ENCODE peak calls at places on chromosome 20, in nine cellular contexts. C, G, N, D, Q, X, Y, M and E are unnamed samples.
A peak's percentile ranks its signal among the peaks of the same experiment; 100 is the strongest.

GRCh38 chr20:32249030-32249738 is 28.3 kb upstream of the KIF3B start:
- DNase-seq in D (no peak), Y (no peak), G (no peak), Q (no peak), X (no peak), M (no peak), C (no peak), N (no peak), E (no peak)

GRCh38 chr20:38073307-38074010 is 39.9 kb downstream of the RPRD1B start:
- DNase-seq in Y (peak; percentile 98), N (peak; percentile 24), D (peak; percentile 92), Q (no peak), C (peak; percentile 76), G (peak; percentile 28), M (peak; percentile 22), X (peak; percentile 72), E (peak; percentile 33)

GRCh38 chr20:18972251-18972876 is 158.8 kb downstream of the SCP2D1 start:
- DNase-seq in X (no peak), M (no peak), N (no peak), C (no peak), Y (no peak), Q (no peak), G (no peak), D (no peak), E (no peak)

GRCh38 chr20:35166242-35166830 is 5.5 kb upstream of the PROCR start:
- DNase-seq in Q (no peak), C (no peak), G (no peak), Y (no peak), X (peak; percentile 75), D (no peak), N (no peak), M (no peak), E (peak; percentile 57)

GRCh38 chr20:18359854-18360253 is 71.5 kb downstream of the ZNF133 start:
- DNase-seq in C (no peak), D (no peak), N (no peak), G (no peak), M (no peak), Y (no peak), X (no peak), Q (no peak), E (no peak)

GRCh38 chr20:8153281-8153908 is 21.3 kb downstream of the PLCB1 start:
- DNase-seq in C (no peak), D (no peak), X (no peak), M (no peak), Y (peak; percentile 27), G (no peak), Q (no peak), N (no peak), E (no peak)

GRCh38 chr20:38692436-38693411 is 31.6 kb upstream of the SLC32A1 start:
- DNase-seq in G (peak; percentile 44), C (peak; percentile 74), Q (no peak), Y (peak; percentile 64), M (peak; percentile 57), X (peak; percentile 30), N (peak; percentile 8), D (no peak), E (peak; percentile 76)

GRCh38 chr20:51404297-51405060 is 138.0 kb downstream of the NFATC2 start:
- DNase-seq in Y (no peak), D (no peak), Q (no peak), N (no peak), X (no peak), G (peak; percentile 55), C (no peak), M (no peak), E (no peak)

GRCh38 chr20:347640-348484 is 951 bp downstream of the NRSN2 start:
- DNase-seq in N (no peak), M (peak; percentile 97), Q (peak; percentile 93), C (peak; percentile 99), D (peak; percentile 98), Y (peak; percentile 90), G (peak; percentile 85), X (peak; percentile 96), E (peak; percentile 96)

GRCh38 chr20:52103911-52104545 is 87.6 kb downstream of the ZFP64 start:
- DNase-seq in C (no peak), Q (no peak), G (no peak), N (no peak), Y (peak; percentile 14), D (peak; percentile 62), M (no peak), X (no peak), E (no peak)

GRCh38 chr20:47150403-47151152 is 205.9 kb downstream of the ZMYND8 start:
- DNase-seq in D (peak; percentile 59), N (peak; percentile 75), C (peak; percentile 86), X (peak; percentile 62), G (peak; percentile 64), Q (no peak), M (peak; percentile 79), Y (peak; percentile 73), E (peak; percentile 90)

GRCh38 chr20:54633903-54634302 is 158.5 kb downstream of the DOK5 start:
- DNase-seq in C (no peak), Q (no peak), D (no peak), M (no peak), Y (no peak), G (no peak), X (no peak), N (no peak), E (no peak)

GRCh38 chr20:42179768-42180167 is 561.6 kb upstream of the CHD6 start:
- DNase-seq in D (no peak), M (peak; percentile 8), N (no peak), Y (no peak), C (no peak), G (no peak), X (no peak), Q (no peak), E (peak; percentile 20)

GRCh38 chr20:43255877-43256276 is 66.2 kb upstream of the PTPRT start:
- DNase-seq in X (no peak), C (no peak), G (no peak), D (no peak), Q (no peak), Y (no peak), N (no peak), M (peak; percentile 11), E (no peak)

GRCh38 chr20:640674-641515 is 12.1 kb downstream of the SRXN1 start:
- DNase-seq in M (no peak), C (no peak), N (no peak), D (no peak), G (no peak), X (no peak), Q (no peak), Y (no peak), E (no peak)

GRCh38 chr20:35171753-35172433 is at the start of gene PROCR:
- DNase-seq in X (peak; percentile 91), M (peak; percentile 96), G (peak; percentile 72), N (peak; percentile 92), Q (peak; percentile 92), Y (peak; percentile 90), C (no peak), D (peak; percentile 95), E (peak; percentile 73)

GRCh38 chr20:46983466-46983865 is 88.8 kb downstream of the EYA2 start:
- DNase-seq in C (no peak), Y (no peak), G (no peak), X (no peak), N (no peak), D (no peak), Q (no peak), M (no peak), E (no peak)

GRCh38 chr20:38229376-38230252 is 30.9 kb downstream of the KIAA1755 start:
- DNase-seq in Y (no peak), D (peak; percentile 57), C (peak; percentile 54), G (no peak), M (no peak), X (peak; percentile 17), Q (no peak), N (no peak), E (no peak)

GRCh38 chr20:45359069-45359405 is 3.9 kb upstream of the SYS1 start:
- DNase-seq in Y (peak; percentile 44), M (no peak), N (no peak), X (peak; percentile 89), G (peak; percentile 44), D (peak; percentile 81), Q (no peak), C (no peak), E (peak; percentile 81)
- TF ChIP-seq POLR2A in Y (no peak), M (no peak), N (no peak), X (no peak), G (no peak), D (no peak), Q (no peak), C (no peak), E (no peak)

GRCh38 chr20:4689224-4689623 is 32.5 kb upstream of the PRND start:
- DNase-seq in D (no peak), M (no peak), X (no peak), C (no peak), G (no peak), N (no peak), Q (peak; percentile 26), Y (no peak), E (no peak)
- H3K27ac ChIP-seq in D (peak overlapping the region; percentile 98), M (no peak overlapping the region), X (peak overlapping the region; percentile 55), C (no peak overlapping the region), G (peak overlapping the region; percentile 99), N (no peak overlapping the region), Q (peak overlapping the region; percentile 8), Y (no peak overlapping the region), E (no peak overlapping the region)

DNA sequence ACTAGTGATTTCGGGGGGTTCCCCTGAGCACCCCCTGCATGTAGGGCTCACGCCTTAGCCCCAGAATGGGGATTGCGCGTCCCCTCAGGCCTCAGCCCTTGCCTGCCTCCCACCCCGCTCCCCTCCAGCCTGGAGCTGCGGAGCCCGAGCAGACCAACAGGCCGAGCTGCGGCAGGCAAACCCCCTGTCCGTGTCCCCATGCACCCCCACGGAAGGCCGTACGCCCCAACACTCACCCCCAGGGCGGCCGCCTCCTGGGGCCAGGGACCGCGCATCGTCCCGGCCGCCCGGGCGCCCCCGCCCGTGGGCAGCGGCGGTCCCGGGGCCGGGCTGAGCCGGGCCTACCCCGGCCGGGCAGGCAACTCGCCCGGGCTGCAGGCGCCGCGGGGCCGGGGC is 1.2 kb upstream of the KCNB1 start:
- DNase-seq in D (no peak), M (no peak), Q (no peak), X (no peak), C (no peak), G (no peak), Y (no peak), N (no peak), E (no peak)
- H3K4me3 ChIP-seq in D (peak overlapping the region; percentile 79), M (peak overlapping the region; percentile 51), Q (peak overlapping the region; percentile 49), X (peak overlapping the region; percentile 34), C (no peak overlapping the region), G (peak overlapping the region; percentile 54), Y (no peak overlapping the region), N (peak overlapping the region; percentile 28), E (peak overlapping the region; percentile 57)

DNA sequence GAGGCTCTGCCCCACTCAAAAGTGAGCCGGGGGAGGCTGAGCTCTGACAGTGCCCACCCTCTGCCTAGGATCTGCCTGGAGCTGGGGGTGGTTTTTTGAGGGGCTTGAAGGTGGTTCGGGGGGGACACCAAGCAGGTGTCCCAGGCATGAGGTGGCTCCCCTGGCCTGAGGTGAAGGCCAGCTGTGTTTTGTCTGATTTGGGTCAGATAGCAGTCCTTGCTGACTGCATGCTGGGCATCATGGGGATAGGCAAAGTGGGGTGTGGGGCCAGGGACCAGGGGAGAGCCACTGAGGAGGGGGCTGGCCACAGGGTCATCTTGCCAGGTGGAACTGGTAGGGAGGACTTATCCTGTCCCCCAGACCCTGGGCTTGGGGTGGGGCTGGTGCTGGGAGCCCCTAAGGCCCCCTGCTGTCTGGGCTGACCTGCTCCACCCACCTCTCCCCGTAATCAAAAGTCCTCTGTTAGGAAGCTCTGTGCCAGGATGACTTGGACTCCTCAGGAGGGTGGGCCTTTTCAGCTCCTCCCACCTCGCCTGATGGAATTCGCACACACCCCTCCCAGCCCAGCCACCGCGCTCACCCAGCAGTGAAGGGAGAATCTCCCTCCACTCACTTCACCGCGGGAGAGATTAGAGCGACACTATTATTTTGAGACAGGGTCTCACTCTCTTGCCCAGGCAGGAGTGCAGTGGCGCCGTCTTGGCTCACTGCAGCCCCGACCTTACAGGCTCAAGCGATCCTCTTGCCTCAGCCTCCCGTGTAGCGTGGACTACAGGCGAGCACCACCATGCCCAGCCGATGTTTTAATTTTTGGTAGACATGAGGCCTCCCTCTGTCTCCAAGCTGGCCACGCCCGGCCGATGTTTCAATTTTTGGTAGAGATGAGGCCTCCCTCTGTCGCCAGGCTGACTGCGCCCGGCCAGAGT is 1.5 kb upstream of the COL9A3 start:
- DNase-seq in M (no peak), Y (peak; percentile 41), C (peak; percentile 92), D (no peak), G (no peak), N (no peak), Q (no peak), X (no peak), E (no peak)
- TF ChIP-seq POLR2A in M (no peak), Y (no peak), C (peak; percentile 50), D (no peak), G (no peak), N (no peak), Q (no peak), X (no peak), E (no peak)